ENCODE peak calls at places on chromosomes 16 and 17, in ten cellular contexts. One of them, this sample, is unnamed.
A peak's percentile ranks its signal among the peaks of the same experiment; 100 is the strongest.

GRCh38 chr17:44102845-44103622 is 20.4 kb downstream of the HDAC5 start:
- DNase-seq in NCI-H1694: no peak
- DNase-seq in EL: no peak
- DNase-seq in AG04450: no peak
- DNase-seq in activated naive CD4-positive, alpha-beta T cell treated with Interleukin-2 at 50 U/mL for 16 hours: no peak
- DNase-seq in fibroblast of the aortic adventitia: no peak
- DNase-seq in effector memory CD4-positive, alpha-beta T cell: no peak
- DNase-seq in left cardiac atrium: no peak
- DNase-seq in OCI-M1: no peak
- DNase-seq in HCEC 1CT: no peak
- DNase-seq in this sample: no peak

GRCh38 chr16:27450836-27451341 is 48.9 kb downstream of the IL21R start:
- DNase-seq in NCI-H1694: no peak
- DNase-seq in EL: no peak
- DNase-seq in AG04450: no peak
- DNase-seq in activated naive CD4-positive, alpha-beta T cell treated with Interleukin-2 at 50 U/mL for 16 hours: peak; percentile 25
- DNase-seq in fibroblast of the aortic adventitia: no peak
- DNase-seq in effector memory CD4-positive, alpha-beta T cell: no peak
- DNase-seq in left cardiac atrium: no peak
- DNase-seq in OCI-M1: no peak
- DNase-seq in HCEC 1CT: peak; percentile 19
- DNase-seq in this sample: no peak

GRCh38 chr16:57374067-57374534 is 1.8 kb downstream of the CX3CL1 start:
- DNase-seq in NCI-H1694: no peak
- DNase-seq in EL: no peak
- DNase-seq in AG04450: no peak
- DNase-seq in activated naive CD4-positive, alpha-beta T cell treated with Interleukin-2 at 50 U/mL for 16 hours: peak; percentile 11
- DNase-seq in fibroblast of the aortic adventitia: no peak
- DNase-seq in effector memory CD4-positive, alpha-beta T cell: no peak
- DNase-seq in left cardiac atrium: no peak
- DNase-seq in OCI-M1: no peak
- DNase-seq in HCEC 1CT: no peak
- DNase-seq in this sample: no peak

GRCh38 chr16:17305694-17306093 is 165.1 kb downstream of the XYLT1 start:
- DNase-seq in NCI-H1694: no peak
- DNase-seq in EL: no peak
- DNase-seq in AG04450: no peak
- DNase-seq in activated naive CD4-positive, alpha-beta T cell treated with Interleukin-2 at 50 U/mL for 16 hours: peak; percentile 41
- DNase-seq in fibroblast of the aortic adventitia: no peak
- DNase-seq in effector memory CD4-positive, alpha-beta T cell: no peak
- DNase-seq in left cardiac atrium: no peak
- DNase-seq in OCI-M1: no peak
- DNase-seq in HCEC 1CT: no peak
- DNase-seq in this sample: no peak

GRCh38 chr16:50261160-50261706 is 5.1 kb upstream of the ADCY7 start:
- DNase-seq in NCI-H1694: no peak
- DNase-seq in EL: no peak
- DNase-seq in AG04450: no peak
- DNase-seq in activated naive CD4-positive, alpha-beta T cell treated with Interleukin-2 at 50 U/mL for 16 hours: no peak
- DNase-seq in fibroblast of the aortic adventitia: no peak
- DNase-seq in effector memory CD4-positive, alpha-beta T cell: no peak
- DNase-seq in left cardiac atrium: no peak
- DNase-seq in OCI-M1: no peak
- DNase-seq in HCEC 1CT: no peak
- DNase-seq in this sample: no peak

GRCh38 chr16:79639576-79640311 is 39.2 kb upstream of the MAF start:
- DNase-seq in NCI-H1694: no peak
- DNase-seq in EL: no peak
- DNase-seq in AG04450: no peak
- DNase-seq in activated naive CD4-positive, alpha-beta T cell treated with Interleukin-2 at 50 U/mL for 16 hours: peak; percentile 35
- DNase-seq in fibroblast of the aortic adventitia: no peak
- DNase-seq in effector memory CD4-positive, alpha-beta T cell: no peak
- DNase-seq in left cardiac atrium: no peak
- DNase-seq in OCI-M1: no peak
- DNase-seq in HCEC 1CT: no peak
- DNase-seq in this sample: no peak

GRCh38 chr16:53711390-53711789 is 7.4 kb downstream of the FTO start:
- DNase-seq in NCI-H1694: no peak
- DNase-seq in EL: no peak
- DNase-seq in AG04450: no peak
- DNase-seq in activated naive CD4-positive, alpha-beta T cell treated with Interleukin-2 at 50 U/mL for 16 hours: no peak
- DNase-seq in fibroblast of the aortic adventitia: no peak
- DNase-seq in effector memory CD4-positive, alpha-beta T cell: no peak
- DNase-seq in left cardiac atrium: no peak
- DNase-seq in OCI-M1: no peak
- DNase-seq in HCEC 1CT: no peak
- DNase-seq in this sample: no peak

GRCh38 chr17:79819085-79819484 is 20.2 kb downstream of the CBX4 start:
- DNase-seq in NCI-H1694: no peak
- DNase-seq in EL: no peak
- DNase-seq in AG04450: no peak
- DNase-seq in activated naive CD4-positive, alpha-beta T cell treated with Interleukin-2 at 50 U/mL for 16 hours: no peak
- DNase-seq in fibroblast of the aortic adventitia: no peak
- DNase-seq in effector memory CD4-positive, alpha-beta T cell: no peak
- DNase-seq in left cardiac atrium: no peak
- DNase-seq in OCI-M1: peak; percentile 58
- DNase-seq in HCEC 1CT: no peak
- DNase-seq in this sample: no peak

GRCh38 chr17:68385490-68386215 is 71.6 kb downstream of the WIPI1 start:
- DNase-seq in NCI-H1694: no peak
- DNase-seq in EL: no peak
- DNase-seq in AG04450: no peak
- DNase-seq in activated naive CD4-positive, alpha-beta T cell treated with Interleukin-2 at 50 U/mL for 16 hours: no peak
- DNase-seq in fibroblast of the aortic adventitia: no peak
- DNase-seq in effector memory CD4-positive, alpha-beta T cell: no peak
- DNase-seq in left cardiac atrium: no peak
- DNase-seq in OCI-M1: no peak
- DNase-seq in HCEC 1CT: no peak
- DNase-seq in this sample: no peak

GRCh38 chr16:13060932-13061331 is 159.5 kb downstream of the SHISA9 start:
- DNase-seq in NCI-H1694: no peak
- DNase-seq in EL: no peak
- DNase-seq in AG04450: no peak
- DNase-seq in activated naive CD4-positive, alpha-beta T cell treated with Interleukin-2 at 50 U/mL for 16 hours: no peak
- DNase-seq in fibroblast of the aortic adventitia: no peak
- DNase-seq in effector memory CD4-positive, alpha-beta T cell: no peak
- DNase-seq in left cardiac atrium: no peak
- DNase-seq in OCI-M1: no peak
- DNase-seq in HCEC 1CT: no peak
- DNase-seq in this sample: no peak

GRCh38 chr16:88560722-88561484 is 9.3 kb upstream of the ZC3H18 start:
- DNase-seq in NCI-H1694: no peak
- DNase-seq in EL: no peak
- DNase-seq in AG04450: no peak
- DNase-seq in activated naive CD4-positive, alpha-beta T cell treated with Interleukin-2 at 50 U/mL for 16 hours: no peak
- DNase-seq in fibroblast of the aortic adventitia: peak; percentile 26
- DNase-seq in effector memory CD4-positive, alpha-beta T cell: no peak
- DNase-seq in left cardiac atrium: no peak
- DNase-seq in OCI-M1: peak; percentile 54
- DNase-seq in HCEC 1CT: no peak
- DNase-seq in this sample: no peak

GRCh38 chr16:4994719-4995434 is 36.7 kb downstream of the SEC14L5 start:
- DNase-seq in NCI-H1694: no peak
- DNase-seq in EL: no peak
- DNase-seq in AG04450: no peak
- DNase-seq in activated naive CD4-positive, alpha-beta T cell treated with Interleukin-2 at 50 U/mL for 16 hours: no peak
- DNase-seq in fibroblast of the aortic adventitia: no peak
- DNase-seq in effector memory CD4-positive, alpha-beta T cell: no peak
- DNase-seq in left cardiac atrium: no peak
- DNase-seq in OCI-M1: no peak
- DNase-seq in HCEC 1CT: no peak
- DNase-seq in this sample: no peak

GRCh38 chr16:11290102-11290893 is 9.2 kb upstream of the PRM1 start:
- DNase-seq in NCI-H1694: no peak
- DNase-seq in EL: no peak
- DNase-seq in AG04450: no peak
- DNase-seq in activated naive CD4-positive, alpha-beta T cell treated with Interleukin-2 at 50 U/mL for 16 hours: no peak
- DNase-seq in fibroblast of the aortic adventitia: no peak
- DNase-seq in effector memory CD4-positive, alpha-beta T cell: no peak
- DNase-seq in left cardiac atrium: no peak
- DNase-seq in OCI-M1: no peak
- DNase-seq in HCEC 1CT: no peak
- DNase-seq in this sample: no peak

This sample was measured in pulmonary artery endothelial cell.